ENCODE peak calls at places on chromosomes 2 and 18, in seven cellular contexts. S is activated naive CD8-positive, alpha-beta T cell treated with anti-CD3 and anti-CD28 coated beads for 36 hours; M is pancreas; U is NCI-H345; G is GM13976; O is stimulated activated CD4-positive, alpha-beta T cell treated with anti-CD3 and anti-CD28 coated beads, Interleukin-1b, Interleukin-23, amount 100 ng/mL, for 24 hours; N is NCI-H1092 treated with DMSO at 0.1 percent for 48 hours. A is an unnamed sample.

GRCh38 chr2:240642061-240642805 is 17.0 kb downstream of the GPR35 start:
- DNase-seq in S (no peak), M (no peak), U (no peak), G (no peak), O (no peak), N (no peak), A (no peak)

GRCh38 chr2:48070415-48070814 is 164.1 kb upstream of the FBXO11 start:
- DNase-seq in S (no peak), M (no peak), U (no peak), G (no peak), O (no peak), N (no peak), A (no peak)

GRCh38 chr2:36371963-36372391 is 16.4 kb downstream of the CRIM1 start:
- DNase-seq in S (no peak), M (no peak), U (no peak), G (no peak), O (no peak), N (no peak), A (peak; percentile 96)

GRCh38 chr2:196944570-196944969 is 18.1 kb upstream of the PGAP1 start:
- DNase-seq in S (no peak), M (no peak), U (no peak), G (peak; percentile 55), O (no peak), N (no peak), A (no peak)

GRCh38 chr2:55311444-55311870 is 42.4 kb upstream of the MTIF2 start:
- DNase-seq in S (peak; percentile 28), M (no peak), U (no peak), G (peak; percentile 57), O (peak; percentile 20), N (no peak), A (peak; percentile 22)

GRCh38 chr18:8719192-8719591 is 13.8 kb downstream of the MTCL1 start:
- DNase-seq in S (no peak), M (no peak), U (no peak), G (no peak), O (no peak), N (no peak), A (peak; percentile 21)

GRCh38 chr2:71216501-71216900 is 10.4 kb downstream of the PAIP2B start:
- DNase-seq in S (no peak), M (peak; percentile 30), U (no peak), G (no peak), O (no peak), N (no peak), A (no peak)

GRCh38 chr18:56639094-56639361 is 636 bp upstream of the TXNL1 start:
- DNase-seq in S (no peak), M (no peak), U (peak; percentile 10), G (no peak), O (no peak), N (no peak), A (no peak)

GRCh38 chr18:9017170-9017899 is 85.2 kb upstream of the NDUFV2 start:
- DNase-seq in S (peak; percentile 83), M (no peak), U (no peak), G (peak; percentile 83), O (peak; percentile 76), N (no peak), A (peak; percentile 92)

GRCh38 chr2:37983719-37984118 is 58.6 kb downstream of the RMDN2 start:
- DNase-seq in S (no peak), M (no peak), U (no peak), G (no peak), O (no peak), N (no peak), A (no peak)

GRCh38 chr2:120826260-120826648 is 90.6 kb downstream of the GLI2 start:
- DNase-seq in S (no peak), M (no peak), U (no peak), G (no peak), O (no peak), N (no peak), A (no peak)

GRCh38 chr2:165833156-165833555 is 39.1 kb upstream of the GALNT3 start:
- DNase-seq in S (no peak), M (no peak), U (no peak), G (no peak), O (no peak), N (no peak), A (peak; percentile 58)

GRCh38 chr18:58044370-58045264 is 591 bp downstream of the NEDD4L start:
- DNase-seq in S (peak; percentile 69), M (peak; percentile 69), U (peak; percentile 52), G (peak; percentile 72), O (peak; percentile 40), N (peak; percentile 63), A (peak; percentile 13)

GRCh38 chr2:27212626-27213471 is 781 bp upstream of the SLC5A6 start:
- DNase-seq in S (peak; percentile 44), M (no peak), U (peak; percentile 69), G (no peak), O (no peak), N (peak; percentile 33), A (peak; percentile 77)